ENCODE peak calls at places on chromosomes 5 and 9, in ten cellular contexts. S is GM12865, D is IMR-90, I is fibroblast of villous mesenchyme, M is natural killer cell, C is colonic mucosa, Q is PC-3, U is mesothelial cell of epicardium, T is RWPE1, P is left ventricle myocardium inferior. N is an unnamed sample.

GRCh38 chr5:134070648-134070978 is 43.9 kb upstream of the TCF7 start:
- DNase-seq in P (no peak), U (no peak), T (peak; percentile 53), C (no peak), Q (no peak), S (no peak), I (peak; percentile 34), D (peak; percentile 10), M (no peak), N (no peak)

GRCh38 chr9:34463098-34463900 is 4.7 kb downstream of the DNAI1 start:
- DNase-seq in P (no peak), U (no peak), Q (peak; percentile 83), C (no peak), S (no peak), D (peak; percentile 60), M (no peak), I (peak; percentile 63), T (peak; percentile 90), N (peak; percentile 86)

GRCh38 chr5:172714491-172715420 is 56.2 kb downstream of the DUSP1 start:
- DNase-seq in M (peak; percentile 58), T (peak; percentile 89), C (peak; percentile 80), U (no peak), D (peak; percentile 61), S (peak; percentile 73), I (peak; percentile 71), Q (peak; percentile 78), P (peak; percentile 82), N (peak; percentile 59)

GRCh38 chr5:124935060-124935459 is 188.6 kb upstream of the ZNF608 start:
- DNase-seq in M (peak; percentile 48), Q (no peak), S (peak; percentile 93), I (no peak), U (no peak), C (no peak), D (no peak), T (no peak), P (no peak), N (no peak)

GRCh38 chr5:135543151-135543818 is 7.5 kb upstream of the NEUROG1 start:
- DNase-seq in U (no peak), C (no peak), I (no peak), Q (no peak), T (no peak), D (no peak), S (no peak), P (no peak), M (no peak), N (no peak)

GRCh38 chr9:33161011-33161588 is 6.0 kb downstream of the B4GALT1 start:
- DNase-seq in M (peak; percentile 60), I (peak; percentile 98), U (no peak), Q (peak; percentile 93), C (peak; percentile 68), D (peak; percentile 98), S (peak; percentile 68), P (peak; percentile 53), T (peak; percentile 93), N (peak; percentile 97)

GRCh38 chr9:26175264-26175663 is 497.0 kb upstream of the TUSC1 start:
- DNase-seq in M (no peak), I (peak; percentile 10), C (no peak), T (no peak), U (no peak), Q (peak; percentile 86), S (no peak), P (no peak), D (no peak), N (peak; percentile 67)

GRCh38 chr9:100595391-100596199 is 17.7 kb downstream of the CAVIN4 start:
- DNase-seq in S (peak; percentile 42), C (peak; percentile 45), P (no peak), Q (peak; percentile 82), T (peak; percentile 74), I (peak; percentile 69), U (no peak), D (peak; percentile 70), M (no peak), N (peak; percentile 56)

GRCh38 chr5:53482717-53483638 is 2.5 kb downstream of the FST start:
- DNase-seq in M (no peak), Q (no peak), T (peak; percentile 35), C (peak; percentile 29), S (peak; percentile 29), I (peak; percentile 39), U (no peak), P (peak; percentile 29), D (peak; percentile 53), N (no peak)

GRCh38 chr5:31329722-31330121 is 136.2 kb downstream of the CDH6 start:
- DNase-seq in P (no peak), T (no peak), M (no peak), C (no peak), D (peak; percentile 5), Q (no peak), U (no peak), I (no peak), S (no peak), N (peak; percentile 7)
- TF ChIP-seq CTCF in P (no peak), T (no peak), M (no peak), C (no peak), D (no peak), Q (no peak), U (no peak), I (peak; percentile 3), S (no peak), N (no peak)

GRCh38 chr5:118592678-118593328 is 395.5 kb downstream of the DTWD2 start:
- DNase-seq in I (no peak), Q (no peak), C (no peak), D (no peak), T (no peak), P (no peak), S (peak; percentile 18), M (no peak), U (no peak), N (no peak)
- TF ChIP-seq CTCF in I (no peak), Q (no peak), C (no peak), D (no peak), T (no peak), P (peak; percentile 17), S (peak; percentile 22), M (no peak), U (no peak), N (peak; percentile 8)

DNA sequence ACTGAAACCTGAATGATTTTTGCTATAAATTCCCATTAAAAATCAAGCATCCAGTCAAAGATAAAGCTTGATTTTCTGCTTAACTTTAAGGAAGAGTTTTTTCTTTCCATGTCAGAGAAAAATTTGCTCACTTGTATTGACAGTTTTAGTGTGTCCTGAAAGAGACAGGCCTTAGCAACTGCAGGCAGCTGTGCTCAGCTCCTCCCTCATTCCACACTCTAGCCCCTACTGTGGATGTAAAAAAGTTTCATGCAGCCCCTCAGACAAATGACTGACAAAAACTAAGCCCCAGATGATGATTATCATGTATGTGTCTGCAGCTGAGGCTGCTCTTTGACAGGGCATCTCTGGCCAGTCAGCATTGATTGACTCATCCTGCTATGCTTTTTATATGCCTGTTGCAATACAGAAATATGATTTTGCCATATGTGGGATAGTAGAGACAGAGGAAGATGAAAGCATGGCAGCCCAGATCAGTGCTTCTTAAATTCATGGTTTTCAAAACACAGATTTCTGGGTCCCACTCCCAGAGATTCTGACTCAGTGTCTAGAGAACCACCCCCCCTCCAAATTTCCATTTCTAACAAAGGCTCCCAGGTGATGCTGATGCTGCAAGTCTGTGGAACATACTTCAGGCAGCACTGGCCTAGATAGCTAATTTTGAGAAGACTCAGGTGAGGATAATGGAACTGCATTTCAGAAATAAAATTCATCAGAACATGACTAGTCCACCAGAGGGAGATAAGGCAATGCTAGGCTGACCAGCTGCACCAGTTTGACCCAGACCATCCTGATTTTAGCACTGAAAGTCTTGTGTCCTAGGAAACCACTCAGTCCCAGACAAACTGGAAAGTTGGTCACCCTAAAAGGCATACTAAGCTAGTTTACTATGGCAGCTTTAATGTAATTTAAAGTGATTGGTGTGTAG is 298.7 kb upstream of the KCNN2 start:
- DNase-seq in U (no peak), Q (peak; percentile 3), S (no peak), I (no peak), C (no peak), T (no peak), P (no peak), M (no peak), D (peak; percentile 10), N (peak; percentile 32)
- TF ChIP-seq CTCF in U (no peak), Q (peak; percentile 12), S (no peak), I (no peak), C (no peak), T (no peak), P (no peak), M (no peak), D (peak; percentile 32), N (peak; percentile 72)

GRCh38 chr5:74946471-74946870 is 80.3 kb upstream of the FAM169A start:
- DNase-seq in D (no peak), P (no peak), S (no peak), C (no peak), U (no peak), Q (no peak), I (no peak), M (no peak), T (no peak), N (no peak)

GRCh38 chr5:74942622-74943286 is 76.6 kb upstream of the FAM169A start:
- DNase-seq in I (no peak), S (no peak), C (no peak), T (no peak), P (no peak), M (no peak), U (no peak), D (no peak), Q (no peak), N (no peak)

GRCh38 chr5:74940782-74941363 is 74.7 kb upstream of the FAM169A start:
- DNase-seq in S (no peak), M (no peak), P (no peak), U (no peak), T (no peak), D (no peak), C (no peak), Q (no peak), I (no peak), N (no peak)

GRCh38 chr5:74945561-74946165 is 79.5 kb upstream of the FAM169A start:
- DNase-seq in U (no peak), D (no peak), P (no peak), S (peak; percentile 48), T (no peak), C (no peak), M (no peak), Q (no peak), I (no peak), N (no peak)

DNA sequence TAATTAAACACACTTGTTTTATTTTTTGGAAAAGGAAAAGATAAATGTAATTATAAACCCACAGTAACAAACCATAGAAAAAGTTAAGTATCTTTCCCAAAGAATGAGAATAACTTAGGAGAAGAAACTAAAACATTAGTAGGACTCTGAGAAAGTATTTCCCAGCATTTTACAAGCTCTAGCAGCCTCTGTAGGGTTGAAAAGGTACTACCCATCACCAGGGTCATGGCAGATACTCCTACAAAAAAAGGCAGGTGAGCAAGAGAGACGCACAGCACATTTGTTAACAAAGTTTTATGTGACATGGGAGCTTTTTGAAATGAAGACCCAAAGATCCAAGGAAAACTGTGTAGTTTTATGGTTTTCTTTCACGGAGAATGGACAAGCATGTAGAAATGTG is 77.7 kb upstream of the FAM169A start:
- DNase-seq in D (no peak), S (no peak), Q (no peak), T (no peak), M (no peak), U (no peak), I (no peak), P (no peak), C (no peak), N (no peak)
- TF ChIP-seq CTCF in D (peak; percentile 6), S (peak; percentile 6), Q (no peak), T (peak; percentile 60), M (no peak), U (no peak), I (peak; percentile 28), P (no peak), C (no peak), N (peak; percentile 32)

GRCh38 chr9:77649109-77649812 is 1.1 kb upstream of the GNA14 start:
- DNase-seq in P (no peak), Q (peak; percentile 61), M (no peak), C (no peak), I (peak; percentile 30), T (peak; percentile 22), U (no peak), S (no peak), D (no peak), N (peak; percentile 44)
- TF ChIP-seq CTCF in P (peak; percentile 53), Q (peak; percentile 66), M (no peak), C (peak; percentile 24), I (peak; percentile 44), T (no peak), U (no peak), S (no peak), D (peak; percentile 36), N (peak; percentile 71)

N was measured in HFFc6.